ENCODE peak calls at places on chromosome 21, in five cellular contexts. P, Q, H, T and W are unnamed samples.

GRCh38 chr21:14306143-14306907 is 76.6 kb downstream of the HSPA13 start:
- DNase-seq in P (no peak), Q (no peak), H (peak; percentile 3), T (peak; percentile 9), W (no peak)

GRCh38 chr21:10466200-10466599 is 55.2 kb upstream of the TPTE start:
- DNase-seq in P (no peak), Q (no peak), H (no peak), T (no peak), W (no peak)

GRCh38 chr21:34179204-34179935 is 106.0 kb downstream of the MRPS6 start:
- DNase-seq in P (no peak), Q (no peak), H (no peak), T (no peak), W (no peak)

GRCh38 chr21:14073615-14074014 is 137.1 kb downstream of the LIPI start:
- DNase-seq in P (no peak), Q (no peak), T (no peak), H (no peak), W (no peak)

GRCh38 chr21:35783686-35784085 is 276.6 kb downstream of the SETD4 start:
- DNase-seq in H (no peak), Q (no peak), P (no peak), T (no peak), W (no peak)

GRCh38 chr21:27564684-27565280 is 597.9 kb upstream of the ADAMTS5 start:
- DNase-seq in P (no peak), Q (peak; percentile 58), H (peak; percentile 70), T (peak; percentile 63), W (peak; percentile 18)

GRCh38 chr21:34205811-34206635 is 132.6 kb downstream of the MRPS6 start:
- DNase-seq in P (no peak), T (no peak), Q (no peak), H (no peak), W (no peak)

GRCh38 chr21:36881223-36881622 is 85.2 kb downstream of the HLCS start:
- DNase-seq in P (no peak), H (peak; percentile 51), Q (no peak), T (no peak), W (no peak)

GRCh38 chr21:43645414-43645891 is 13.8 kb downstream of the HSF2BP start:
- DNase-seq in H (peak; percentile 82), P (no peak), T (peak; percentile 90), Q (peak; percentile 92), W (peak; percentile 38)

GRCh38 chr21:35083246-35083645 is 34.1 kb upstream of the RUNX1 start:
- DNase-seq in H (no peak), Q (no peak), P (no peak), T (no peak), W (no peak)

GRCh38 chr21:15037095-15037730 is 27.6 kb downstream of the NRIP1 start:
- DNase-seq in P (no peak), Q (no peak), T (no peak), H (no peak), W (no peak)

GRCh38 chr21:23601549-23601948 is 2005.7 kb downstream of the MRPL39 start:
- DNase-seq in Q (no peak), H (no peak), P (no peak), T (no peak), W (no peak)

GRCh38 chr21:36218691-36219090 is 62.1 kb downstream of the DOP1B start:
- DNase-seq in Q (no peak), H (no peak), T (peak; percentile 93), P (no peak), W (no peak)

GRCh38 chr21:34020005-34020847 is 53.2 kb upstream of the MRPS6 start:
- DNase-seq in T (no peak), H (no peak), P (no peak), Q (no peak), W (no peak)

GRCh38 chr21:34971656-34972055 is 77.4 kb downstream of the RUNX1 start:
- DNase-seq in P (no peak), H (no peak), T (peak; percentile 32), Q (no peak), W (no peak)

GRCh38 chr21:36310016-36310415 is 10.0 kb upstream of the MORC3 start:
- DNase-seq in H (no peak), Q (no peak), T (no peak), P (no peak), W (no peak)

GRCh38 chr21:35338881-35339632 is 290.0 kb upstream of the RUNX1 start:
- DNase-seq in H (no peak), T (no peak), Q (no peak), P (no peak), W (no peak)

GRCh38 chr21:34282223-34282622 is 81.6 kb upstream of the KCNE2 start:
- DNase-seq in Q (no peak), P (no peak), T (peak; percentile 30), H (peak; percentile 13), W (no peak)

GRCh38 chr21:36910581-36911307 is 55.7 kb downstream of the HLCS start:
- DNase-seq in H (peak; percentile 81), Q (peak; percentile 31), P (no peak), T (peak; percentile 20), W (no peak)

GRCh38 chr21:42191064-42191463 is 27.9 kb upstream of the ABCG1 start:
- DNase-seq in Q (no peak), P (no peak), T (no peak), H (no peak), W (no peak)

GRCh38 chr21:42236693-42237092 is 17.8 kb downstream of the ABCG1 start:
- DNase-seq in H (no peak), T (no peak), P (no peak), Q (no peak), W (no peak)

GRCh38 chr21:41801256-41801655 is 34.4 kb upstream of the RIPK4 start:
- DNase-seq in H (no peak), Q (peak; percentile 6), P (no peak), T (peak; percentile 77), W (no peak)

GRCh38 chr21:42688841-42689371 is 35.5 kb downstream of the PDE9A start:
- DNase-seq in T (no peak), H (no peak), P (no peak), Q (no peak), W (no peak)

GRCh38 chr21:41774467-41775151 is 7.8 kb upstream of the RIPK4 start:
- DNase-seq in H (no peak), Q (no peak), T (no peak), P (no peak), W (no peak)

GRCh38 chr21:32480381-32480780 is 67.9 kb downstream of the EVA1C start:
- DNase-seq in Q (no peak), T (no peak), P (no peak), H (no peak), W (no peak)

GRCh38 chr21:44088401-44088780 is 18.8 kb upstream of the PWP2 start:
- DNase-seq in P (peak; percentile 16), Q (no peak), T (no peak), H (no peak), W (no peak)

GRCh38 chr21:22758478-22758877 is 1760.3 kb downstream of the NCAM2 start:
- DNase-seq in P (no peak), T (no peak), H (no peak), Q (no peak), W (no peak)

GRCh38 chr21:21052672-21053071 is 54.5 kb downstream of the NCAM2 start:
- DNase-seq in T (no peak), H (no peak), Q (no peak), P (no peak), W (no peak)

GRCh38 chr21:21057349-21058062 is 59.3 kb downstream of the NCAM2 start:
- DNase-seq in H (no peak), T (no peak), Q (no peak), P (no peak), W (no peak)
- H3K4me3 ChIP-seq in H (no peak overlapping the region), T (no peak overlapping the region), Q (no peak overlapping the region), P (peak overlapping the region; percentile 31), W (no peak overlapping the region)

DNA sequence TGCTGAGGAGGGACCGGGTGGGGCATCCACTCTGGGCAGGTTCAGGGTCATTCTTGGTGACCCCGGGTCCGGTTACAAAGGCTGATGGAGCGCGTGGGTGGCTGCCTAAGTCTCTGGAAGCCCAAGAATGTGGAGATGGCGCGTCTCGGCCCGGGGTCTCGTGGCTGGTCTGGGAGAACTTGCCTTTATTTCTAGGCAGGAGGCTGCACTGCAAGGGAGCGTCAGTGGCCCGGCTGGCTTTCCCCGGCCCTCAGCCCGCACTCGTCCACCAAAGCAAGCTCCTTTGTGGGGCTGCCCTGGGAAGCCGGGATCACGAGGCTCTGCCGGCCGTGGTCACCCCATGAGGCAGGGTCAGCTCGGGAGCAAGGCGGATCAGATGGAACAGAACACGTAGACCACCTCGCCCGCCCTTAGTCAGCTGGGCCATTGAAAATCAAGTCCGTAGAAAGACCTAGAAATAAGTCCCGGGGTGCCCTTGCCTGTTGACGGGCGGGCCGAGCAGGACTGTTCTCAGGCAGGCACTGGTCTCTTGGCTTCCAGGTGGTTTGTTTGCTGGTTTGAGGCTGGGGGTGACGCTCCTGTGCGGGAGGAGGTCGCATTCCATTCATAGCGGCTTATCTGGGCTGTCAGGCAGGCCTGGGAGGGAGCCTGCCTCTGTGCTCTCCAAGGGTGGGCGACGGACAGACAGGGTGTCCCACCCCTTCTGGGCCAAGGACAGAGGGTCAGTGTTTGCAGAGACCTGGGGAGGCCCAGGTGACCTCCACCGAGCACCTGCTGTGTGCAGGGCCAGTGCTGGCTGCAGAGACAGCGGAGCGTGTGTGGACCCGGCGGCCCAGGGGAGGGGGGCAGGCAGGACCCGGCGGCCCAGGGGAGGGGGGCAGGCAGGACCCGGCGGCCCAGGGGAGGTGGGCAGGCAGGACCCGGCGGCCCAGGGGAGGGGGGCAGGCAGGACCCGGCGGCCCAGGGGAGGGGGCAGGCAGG is 25.8 kb downstream of the COL18A1 start:
- DNase-seq in Q (peak; percentile 54), P (peak; percentile 72), H (peak; percentile 65), T (no peak), W (peak; percentile 78)
- H2BK5ac ChIP-seq in Q (no peak overlapping the region), P (peak overlapping the region; percentile 92), H (peak overlapping the region; percentile 27), T (peak overlapping the region; percentile 76), W (no peak overlapping the region)

GRCh38 chr21:20272791-20273362 is 725.3 kb upstream of the NCAM2 start:
- DNase-seq in H (no peak), P (no peak), T (peak; percentile 61), Q (no peak), W (no peak)
- H2AFZ ChIP-seq in H (no peak overlapping the region), P (no peak overlapping the region), T (no peak overlapping the region), Q (no peak overlapping the region), W (peak overlapping the region; percentile 68)

DNA sequence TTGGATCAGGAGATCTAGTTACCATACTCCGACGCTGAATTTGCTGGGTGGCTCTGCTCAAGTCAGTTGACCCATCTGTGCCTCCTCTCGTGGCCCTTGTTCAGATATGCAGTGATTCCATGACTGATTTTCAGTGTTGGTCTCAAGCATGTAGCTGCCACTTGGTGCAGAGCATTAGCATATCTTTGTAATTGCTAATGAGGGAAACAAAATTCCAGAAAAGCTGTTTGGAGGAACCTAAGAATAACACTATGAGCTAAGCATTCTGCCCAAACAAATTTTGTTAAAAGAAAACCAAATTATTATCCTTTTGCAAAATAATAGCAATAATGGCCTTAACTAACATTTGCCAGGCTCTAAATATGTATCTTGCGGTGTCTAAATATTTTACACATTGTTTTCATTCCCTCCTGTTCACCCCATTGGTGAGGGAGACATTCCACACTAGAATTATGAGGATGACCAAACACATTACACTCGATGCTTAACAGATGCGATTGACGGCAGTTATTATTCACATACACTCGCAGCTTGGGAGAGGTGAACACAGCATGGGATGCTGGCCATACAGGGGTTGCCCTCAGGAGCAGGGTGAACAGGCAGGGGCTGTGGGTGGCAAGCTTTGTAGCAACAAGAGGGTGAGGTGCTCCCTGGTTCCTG is 69.1 kb downstream of the KCNJ15 start:
- DNase-seq in Q (no peak), P (no peak), T (peak; percentile 33), H (no peak), W (no peak)
- H3K4me3 ChIP-seq in Q (no peak overlapping the region), P (no peak overlapping the region), T (no peak overlapping the region), H (no peak overlapping the region), W (no peak overlapping the region)